ENCODE peak calls at places on chromosomes 2 and 18, in five cellular contexts. F, J, K, Y and P are unnamed samples.

GRCh38 chr18:63936156-63936931 is 12.8 kb upstream of the HMSD start:
- DNase-seq in J (peak; percentile 64), K (peak; percentile 86), F (peak; percentile 79), Y (peak; percentile 80), P (peak; percentile 92)

GRCh38 chr18:10057401-10057800 is 143.6 kb downstream of the VAPA start:
- DNase-seq in J (no peak), F (no peak), Y (no peak), K (no peak), P (no peak)

GRCh38 chr2:120104002-120104467 is 91.2 kb downstream of the EPB41L5 start:
- DNase-seq in Y (no peak), K (no peak), J (peak; percentile 38), F (no peak), P (no peak)

GRCh38 chr2:129794116-129794515 is 185.3 kb upstream of the RAB6C start:
- DNase-seq in Y (no peak), F (peak; percentile 72), J (no peak), K (no peak), P (no peak)

GRCh38 chr18:25814841-25815458 is 275.5 kb downstream of the SS18 start:
- DNase-seq in Y (no peak), K (no peak), F (no peak), J (no peak), P (no peak)

GRCh38 chr2:110115291-110116032 is at the start of gene MALL:
- DNase-seq in F (no peak), K (peak; percentile 76), J (no peak), Y (peak; percentile 18), P (no peak)

GRCh38 chr2:159285929-159286708 is at the start of gene WDSUB1:
- DNase-seq in J (no peak), Y (peak; percentile 28), F (peak; percentile 88), K (peak; percentile 76), P (no peak)

GRCh38 chr2:36702781-36703180 is 6.3 kb downstream of the VIT start:
- DNase-seq in Y (no peak), F (no peak), J (no peak), K (no peak), P (no peak)

GRCh38 chr2:134917958-134918517 is 584 bp upstream of the CCNT2 start:
- DNase-seq in F (no peak), J (no peak), K (no peak), Y (no peak), P (no peak)

GRCh38 chr2:60745761-60746160 is 10.3 kb upstream of the PAPOLG start:
- DNase-seq in K (no peak), J (no peak), Y (no peak), F (no peak), P (no peak)

GRCh38 chr2:136013962-136014361 is 28.5 kb upstream of the DARS1 start:
- DNase-seq in F (no peak), K (no peak), Y (no peak), J (no peak), P (no peak)

GRCh38 chr2:48347712-48348111 is 182.2 kb upstream of the STON1 start:
- DNase-seq in Y (no peak), K (no peak), F (no peak), J (no peak), P (no peak)

GRCh38 chr18:37654711-37655369 is 89.2 kb upstream of the CELF4 start:
- DNase-seq in F (no peak), Y (no peak), J (no peak), K (no peak), P (no peak)

GRCh38 chr2:10042301-10043161 is 819 bp upstream of the KLF11 start:
- DNase-seq in K (peak; percentile 72), F (peak; percentile 95), J (peak; percentile 58), Y (peak; percentile 57), P (peak; percentile 94)

GRCh38 chr18:46343940-46344372 is 239.8 kb downstream of the HAUS1 start:
- DNase-seq in F (no peak), J (no peak), Y (no peak), K (peak; percentile 26), P (no peak)

GRCh38 chr18:47932603-47933002 is 2.1 kb upstream of the SMAD2 start:
- DNase-seq in Y (no peak), K (no peak), F (no peak), J (no peak), P (no peak)

GRCh38 chr2:168030862-168031624 is 216.4 kb downstream of the STK39 start:
- DNase-seq in K (no peak), Y (no peak), F (no peak), J (no peak), P (no peak)

GRCh38 chr2:15565994-15566671 is 5.0 kb upstream of the NBAS start:
- DNase-seq in J (no peak), F (no peak), K (no peak), Y (no peak), P (no peak)

GRCh38 chr18:47215554-47216138 is 35.8 kb downstream of the SKOR2 start:
- DNase-seq in Y (peak; percentile 4), K (no peak), F (no peak), J (peak; percentile 20), P (no peak)

GRCh38 chr18:66867653-66868052 is 263.8 kb upstream of the CDH19 start:
- DNase-seq in J (no peak), F (no peak), Y (no peak), K (no peak), P (no peak)

GRCh38 chr2:71563872-71564271 is 110.5 kb downstream of the DYSF start:
- DNase-seq in Y (no peak), K (no peak), F (no peak), J (no peak), P (no peak)

GRCh38 chr2:59920961-59921360 is 632.5 kb downstream of the BCL11A start:
- DNase-seq in J (no peak), Y (no peak), F (no peak), K (no peak), P (no peak)

GRCh38 chr2:160928854-160929301 is 231.3 kb upstream of the TANK start:
- DNase-seq in K (no peak), Y (no peak), F (no peak), J (peak; percentile 68), P (no peak)

GRCh38 chr2:149860276-149860921 is 272.8 kb upstream of the MMADHC start:
- DNase-seq in Y (no peak), J (peak; percentile 85), F (no peak), K (no peak), P (no peak)

GRCh38 chr2:7115364-7115763 is 198.2 kb downstream of the RNF144A start:
- DNase-seq in Y (no peak), F (no peak), K (no peak), J (no peak), P (no peak)

GRCh38 chr2:105521176-105521575 is 122.3 kb upstream of the FHL2 start:
- DNase-seq in J (no peak), K (no peak), Y (no peak), F (no peak), P (no peak)

GRCh38 chr2:210792000-210792399 is 235.6 kb downstream of the CPS1 start:
- DNase-seq in K (no peak), F (no peak), J (no peak), Y (no peak), P (no peak)

GRCh38 chr18:31586616-31587015 is 5.1 kb upstream of the TTR start:
- DNase-seq in K (no peak), Y (no peak), F (no peak), J (no peak), P (no peak)

GRCh38 chr18:8750954-8751415 is 45.6 kb downstream of the MTCL1 start:
- DNase-seq in Y (no peak), J (peak; percentile 79), K (no peak), F (peak; percentile 52), P (no peak)

GRCh38 chr18:34729264-34729663 is 19.2 kb downstream of the DTNA start:
- DNase-seq in Y (no peak), K (no peak), J (no peak), F (no peak), P (no peak)

GRCh38 chr2:28766070-28766469 is 14.4 kb downstream of the PPP1CB start:
- DNase-seq in F (no peak), Y (no peak), K (no peak), J (no peak), P (no peak)